ENCODE peak calls at places on chromosomes 11 and 22, in eight cellular contexts. One of them, this sample, is unnamed.

GRCh38 chr22:25760294-25760693 is 18.3 kb downstream of the MYO18B start:
- DNase-seq in neuronal stem cell: no peak
- DNase-seq in mesendoderm: no peak
- DNase-seq in stomach: no peak
- DNase-seq in SK-N-MC: no peak
- DNase-seq in tibial nerve: no peak
- DNase-seq in PC-9: no peak
- DNase-seq in coronary artery: no peak
- DNase-seq in this sample: no peak

GRCh38 chr22:33542153-33542552 is 378.1 kb downstream of the LARGE1 start:
- DNase-seq in neuronal stem cell: no peak
- DNase-seq in mesendoderm: no peak
- DNase-seq in stomach: no peak
- DNase-seq in SK-N-MC: no peak
- DNase-seq in tibial nerve: no peak
- DNase-seq in PC-9: no peak
- DNase-seq in coronary artery: no peak
- DNase-seq in this sample: no peak

GRCh38 chr22:23070418-23071162 is at the start of gene GNAZ:
- DNase-seq in neuronal stem cell: peak
- DNase-seq in mesendoderm: peak
- DNase-seq in stomach: no peak
- DNase-seq in SK-N-MC: no peak
- DNase-seq in tibial nerve: no peak
- DNase-seq in PC-9: no peak
- DNase-seq in coronary artery: peak
- DNase-seq in this sample: no peak

GRCh38 chr11:221539-221938 is 14.0 kb downstream of the RIC8A start:
- DNase-seq in neuronal stem cell: no peak
- DNase-seq in mesendoderm: no peak
- DNase-seq in stomach: no peak
- DNase-seq in SK-N-MC: no peak
- DNase-seq in tibial nerve: no peak
- DNase-seq in PC-9: no peak
- DNase-seq in coronary artery: no peak
- DNase-seq in this sample: no peak

GRCh38 chr11:43825217-43825816 is 55.3 kb upstream of the ALKBH3 start:
- DNase-seq in neuronal stem cell: no peak
- DNase-seq in mesendoderm: peak
- DNase-seq in stomach: no peak
- DNase-seq in SK-N-MC: no peak
- DNase-seq in tibial nerve: no peak
- DNase-seq in PC-9: no peak
- DNase-seq in coronary artery: no peak
- DNase-seq in this sample: no peak

GRCh38 chr22:31313366-31314147 is 21.3 kb upstream of the PIK3IP1 start:
- DNase-seq in neuronal stem cell: peak
- DNase-seq in mesendoderm: peak
- DNase-seq in stomach: peak
- DNase-seq in SK-N-MC: no peak
- DNase-seq in tibial nerve: peak
- DNase-seq in PC-9: peak
- DNase-seq in coronary artery: no peak
- DNase-seq in this sample: peak

GRCh38 chr11:36023922-36024321 is 80.1 kb downstream of the LDLRAD3 start:
- DNase-seq in neuronal stem cell: no peak
- DNase-seq in mesendoderm: peak
- DNase-seq in stomach: no peak
- DNase-seq in SK-N-MC: no peak
- DNase-seq in tibial nerve: no peak
- DNase-seq in PC-9: peak
- DNase-seq in coronary artery: no peak
- DNase-seq in this sample: no peak

GRCh38 chr11:88523362-88524028 is 186.0 kb upstream of the CTSC start:
- DNase-seq in neuronal stem cell: no peak
- DNase-seq in mesendoderm: no peak
- DNase-seq in stomach: no peak
- DNase-seq in SK-N-MC: no peak
- DNase-seq in tibial nerve: no peak
- DNase-seq in PC-9: no peak
- DNase-seq in coronary artery: no peak
- DNase-seq in this sample: no peak

GRCh38 chr11:95451682-95452081 is 220.7 kb upstream of the SESN3 start:
- DNase-seq in neuronal stem cell: no peak
- DNase-seq in mesendoderm: peak
- DNase-seq in stomach: no peak
- DNase-seq in SK-N-MC: no peak
- DNase-seq in tibial nerve: no peak
- DNase-seq in PC-9: peak
- DNase-seq in coronary artery: no peak
- DNase-seq in this sample: no peak

GRCh38 chr11:820655-821512 is 2.2 kb downstream of the PNPLA2 start:
- DNase-seq in neuronal stem cell: no peak
- DNase-seq in mesendoderm: no peak
- DNase-seq in stomach: peak
- DNase-seq in SK-N-MC: no peak
- DNase-seq in tibial nerve: no peak
- DNase-seq in PC-9: peak
- DNase-seq in coronary artery: peak
- DNase-seq in this sample: peak

GRCh38 chr22:20563941-20564371 is 56.5 kb downstream of the MED15 start:
- DNase-seq in neuronal stem cell: no peak
- DNase-seq in mesendoderm: no peak
- DNase-seq in stomach: no peak
- DNase-seq in SK-N-MC: no peak
- DNase-seq in tibial nerve: no peak
- DNase-seq in PC-9: no peak
- DNase-seq in coronary artery: no peak
- DNase-seq in this sample: no peak

GRCh38 chr11:4090258-4090657 is 4.3 kb upstream of the RRM1 start:
- DNase-seq in neuronal stem cell: no peak
- DNase-seq in mesendoderm: no peak
- DNase-seq in stomach: no peak
- DNase-seq in SK-N-MC: no peak
- DNase-seq in tibial nerve: no peak
- DNase-seq in PC-9: no peak
- DNase-seq in coronary artery: no peak
- DNase-seq in this sample: no peak

GRCh38 chr11:12278766-12279671 is 98.4 kb upstream of the PARVA start:
- DNase-seq in neuronal stem cell: no peak
- DNase-seq in mesendoderm: no peak
- DNase-seq in stomach: peak
- DNase-seq in SK-N-MC: no peak
- DNase-seq in tibial nerve: no peak
- DNase-seq in PC-9: no peak
- DNase-seq in coronary artery: no peak
- DNase-seq in this sample: peak

GRCh38 chr11:67043572-67044329 is 12.9 kb upstream of the RHOD start:
- DNase-seq in neuronal stem cell: no peak
- DNase-seq in mesendoderm: no peak
- DNase-seq in stomach: no peak
- DNase-seq in SK-N-MC: no peak
- DNase-seq in tibial nerve: no peak
- DNase-seq in PC-9: no peak
- DNase-seq in coronary artery: no peak
- DNase-seq in this sample: no peak

GRCh38 chr11:1751521-1751921 is 1.1 kb upstream of the IFITM10 start:
- DNase-seq in neuronal stem cell: no peak
- DNase-seq in mesendoderm: no peak
- DNase-seq in stomach: no peak
- DNase-seq in SK-N-MC: no peak
- DNase-seq in tibial nerve: no peak
- DNase-seq in PC-9: no peak
- DNase-seq in coronary artery: no peak
- DNase-seq in this sample: no peak

GRCh38 chr11:41784513-41785335 is 325.3 kb upstream of the LRRC4C start:
- DNase-seq in neuronal stem cell: no peak
- DNase-seq in mesendoderm: no peak
- DNase-seq in stomach: no peak
- DNase-seq in SK-N-MC: no peak
- DNase-seq in tibial nerve: no peak
- DNase-seq in PC-9: peak
- DNase-seq in coronary artery: no peak
- DNase-seq in this sample: no peak

GRCh38 chr11:126115253-126115540 is 52.5 kb upstream of the CDON start:
- DNase-seq in neuronal stem cell: no peak
- DNase-seq in mesendoderm: no peak
- DNase-seq in stomach: peak
- DNase-seq in SK-N-MC: no peak
- DNase-seq in tibial nerve: peak
- DNase-seq in PC-9: no peak
- DNase-seq in coronary artery: no peak
- DNase-seq in this sample: no peak

GRCh38 chr22:19871023-19871844 is 16.6 kb upstream of the GNB1L start:
- DNase-seq in neuronal stem cell: no peak
- DNase-seq in mesendoderm: no peak
- DNase-seq in stomach: no peak
- DNase-seq in SK-N-MC: no peak
- DNase-seq in tibial nerve: peak
- DNase-seq in PC-9: no peak
- DNase-seq in coronary artery: peak
- DNase-seq in this sample: no peak

GRCh38 chr11:73559758-73560157 is 38.2 kb downstream of the FAM168A start:
- DNase-seq in neuronal stem cell: no peak
- DNase-seq in mesendoderm: no peak
- DNase-seq in stomach: no peak
- DNase-seq in SK-N-MC: no peak
- DNase-seq in tibial nerve: no peak
- DNase-seq in PC-9: no peak
- DNase-seq in coronary artery: no peak
- DNase-seq in this sample: no peak

GRCh38 chr11:119432484-119433368 is 9.8 kb upstream of the THY1 start:
- DNase-seq in neuronal stem cell: no peak
- DNase-seq in mesendoderm: peak
- DNase-seq in stomach: no peak
- DNase-seq in SK-N-MC: peak
- DNase-seq in tibial nerve: no peak
- DNase-seq in PC-9: no peak
- DNase-seq in coronary artery: no peak
- DNase-seq in this sample: no peak

GRCh38 chr11:10504490-10504889 is 36.5 kb downstream of the RNF141 start:
- DNase-seq in neuronal stem cell: no peak
- DNase-seq in mesendoderm: no peak
- DNase-seq in stomach: no peak
- DNase-seq in SK-N-MC: no peak
- DNase-seq in tibial nerve: no peak
- DNase-seq in PC-9: no peak
- DNase-seq in coronary artery: no peak
- DNase-seq in this sample: no peak

GRCh38 chr11:134637091-134638015 is 225.3 kb upstream of the B3GAT1 start:
- DNase-seq in neuronal stem cell: no peak
- DNase-seq in mesendoderm: no peak
- DNase-seq in stomach: no peak
- DNase-seq in SK-N-MC: no peak
- DNase-seq in tibial nerve: no peak
- DNase-seq in PC-9: no peak
- DNase-seq in coronary artery: peak
- DNase-seq in this sample: no peak

GRCh38 chr11:33633251-33634003 is 67.2 kb downstream of the C11orf91 start:
- DNase-seq in neuronal stem cell: no peak
- DNase-seq in mesendoderm: peak
- DNase-seq in stomach: no peak
- DNase-seq in SK-N-MC: no peak
- DNase-seq in tibial nerve: no peak
- DNase-seq in PC-9: peak
- DNase-seq in coronary artery: no peak
- DNase-seq in this sample: no peak
- H3K27ac ChIP-seq in neuronal stem cell: no peak
- H3K27ac ChIP-seq in mesendoderm: no peak
- H3K27ac ChIP-seq in stomach: no peak
- H3K27ac ChIP-seq in SK-N-MC: no peak
- H3K27ac ChIP-seq in tibial nerve: no peak
- H3K27ac ChIP-seq in PC-9: peak
- H3K27ac ChIP-seq in coronary artery: no peak
- H3K27ac ChIP-seq in this sample: no peak

DNA sequence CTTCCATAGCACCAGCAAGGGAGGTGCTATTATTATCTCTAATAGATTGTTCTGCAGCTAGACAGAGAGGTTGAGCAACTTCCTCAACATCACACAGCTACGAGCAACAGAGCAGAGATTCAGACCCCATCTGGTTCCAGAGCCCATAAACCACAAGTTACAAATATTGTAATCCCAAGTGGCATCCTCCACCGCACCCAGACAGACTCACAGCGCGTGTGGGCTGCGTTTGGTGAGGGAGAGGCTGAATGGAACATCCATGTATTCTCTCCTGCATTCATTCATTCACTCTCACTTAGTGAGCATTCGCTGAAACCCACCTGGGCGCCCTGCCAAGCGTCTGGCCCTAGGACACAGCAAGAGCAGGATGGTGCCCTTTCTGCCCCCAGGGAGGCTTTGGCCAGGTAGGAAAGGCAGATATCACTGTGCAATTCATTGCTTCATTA is 33.5 kb downstream of the LIF start:
- DNase-seq in neuronal stem cell: no peak
- DNase-seq in mesendoderm: no peak
- DNase-seq in stomach: no peak
- DNase-seq in SK-N-MC: no peak
- DNase-seq in tibial nerve: no peak
- DNase-seq in PC-9: no peak
- DNase-seq in coronary artery: no peak
- DNase-seq in this sample: no peak
- H3K27ac ChIP-seq in neuronal stem cell: no peak
- H3K27ac ChIP-seq in mesendoderm: no peak
- H3K27ac ChIP-seq in stomach: peak
- H3K27ac ChIP-seq in SK-N-MC: no peak
- H3K27ac ChIP-seq in tibial nerve: no peak
- H3K27ac ChIP-seq in PC-9: peak
- H3K27ac ChIP-seq in coronary artery: peak
- H3K27ac ChIP-seq in this sample: no peak

DNA sequence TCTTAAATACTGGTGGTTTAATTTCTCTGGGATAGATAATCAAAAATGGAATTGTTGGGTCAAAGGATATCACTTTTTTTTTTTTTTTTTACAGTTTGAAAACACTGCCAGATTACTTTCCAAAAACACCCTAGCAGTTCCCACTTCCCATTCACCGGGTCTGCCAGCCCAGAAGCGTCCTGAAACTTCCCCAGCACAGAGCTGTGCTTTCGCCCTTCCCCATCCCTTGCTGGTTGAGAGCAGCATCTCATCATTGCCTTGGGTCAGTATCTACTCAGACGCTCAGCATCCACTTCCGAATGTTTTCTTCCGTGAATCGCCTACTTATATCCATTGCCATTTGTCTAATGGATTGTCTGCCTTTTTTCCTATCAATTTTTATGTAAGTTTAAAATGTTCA is 5.5 kb downstream of the CERK start:
- DNase-seq in neuronal stem cell: no peak
- DNase-seq in mesendoderm: no peak
- DNase-seq in stomach: no peak
- DNase-seq in SK-N-MC: no peak
- DNase-seq in tibial nerve: no peak
- DNase-seq in PC-9: no peak
- DNase-seq in coronary artery: no peak
- DNase-seq in this sample: no peak
- H3K27ac ChIP-seq in neuronal stem cell: no peak
- H3K27ac ChIP-seq in mesendoderm: no peak
- H3K27ac ChIP-seq in stomach: no peak
- H3K27ac ChIP-seq in SK-N-MC: no peak
- H3K27ac ChIP-seq in tibial nerve: no peak
- H3K27ac ChIP-seq in PC-9: no peak
- H3K27ac ChIP-seq in coronary artery: no peak
- H3K27ac ChIP-seq in this sample: peak

GRCh38 chr22:27798526-27799333 is 2.8 kb downstream of the MN1 start:
- DNase-seq in neuronal stem cell: no peak
- DNase-seq in mesendoderm: peak
- DNase-seq in stomach: no peak
- DNase-seq in SK-N-MC: no peak
- DNase-seq in tibial nerve: no peak
- DNase-seq in PC-9: no peak
- DNase-seq in coronary artery: no peak
- DNase-seq in this sample: no peak
- H3K27ac ChIP-seq in neuronal stem cell: no peak
- H3K27ac ChIP-seq in mesendoderm: no peak
- H3K27ac ChIP-seq in stomach: no peak
- H3K27ac ChIP-seq in SK-N-MC: no peak
- H3K27ac ChIP-seq in tibial nerve: no peak
- H3K27ac ChIP-seq in PC-9: no peak
- H3K27ac ChIP-seq in coronary artery: peak
- H3K27ac ChIP-seq in this sample: peak